ENCODE peak calls at places on chromosomes 13 and 19, in five cellular contexts. O is NCI-H2081, E is Peyer's patch, L is mesothelial cell of epicardium, K is MCF 10A. T is an unnamed sample.

GRCh38 chr13:21825801-21826200 is 154.9 kb downstream of the FGF9 start:
- DNase-seq in O (no peak), E (no peak), K (no peak), L (no peak), T (no peak)

GRCh38 chr13:23866420-23867026 is 22.7 kb downstream of the MIPEP start:
- DNase-seq in L (no peak), E (no peak), O (no peak), K (no peak), T (no peak)

GRCh38 chr13:104522235-104523072 is 1456.2 kb upstream of the SLC10A2 start:
- DNase-seq in L (no peak), K (no peak), O (no peak), E (no peak), T (no peak)

GRCh38 chr13:20700288-20700687 is 3.2 kb upstream of the IL17D start:
- DNase-seq in E (no peak), O (no peak), K (no peak), L (no peak), T (no peak)

GRCh38 chr19:44848036-44848804 is 2.1 kb downstream of the NECTIN2 start:
- DNase-seq in E (peak), O (no peak), L (no peak), K (no peak), T (peak)

GRCh38 chr19:45130888-45131615 is 29.7 kb downstream of the NKPD1 start:
- DNase-seq in K (peak), O (peak), L (no peak), E (peak), T (peak)

GRCh38 chr19:55340784-55341147 is 1.1 kb downstream of the KMT5C start:
- DNase-seq in E (no peak), K (no peak), L (no peak), O (peak), T (no peak)

GRCh38 chr13:63307239-63307638 is 1891.6 kb upstream of the PCDH20 start:
- DNase-seq in L (no peak), K (no peak), O (no peak), E (no peak), T (no peak)